ENCODE peak calls at places on chromosome 18, in seven cellular contexts. V, N, D, Q, O, C and I are unnamed samples.

GRCh38 chr18:40577255-40577654 is 1377.8 kb upstream of the PIK3C3 start:
- DNase-seq in Q (no peak), C (no peak), V (no peak), D (no peak), N (no peak), O (no peak), I (no peak)

GRCh38 chr18:59140287-59140885 is 702 bp downstream of the SEC11C start:
- DNase-seq in O (peak), D (no peak), V (peak), C (no peak), N (no peak), Q (peak), I (no peak)

GRCh38 chr18:12327510-12328178 is 19.6 kb downstream of the TUBB6 start:
- DNase-seq in D (no peak), C (peak), N (peak), Q (peak), V (peak), O (peak), I (peak)

GRCh38 chr18:39863916-39864315 is 2091.1 kb upstream of the PIK3C3 start:
- DNase-seq in C (no peak), O (no peak), D (no peak), V (no peak), N (no peak), Q (no peak), I (no peak)

GRCh38 chr18:35030234-35030989 is 10.8 kb upstream of the MAPRE2 start:
- DNase-seq in Q (no peak), N (no peak), D (no peak), O (no peak), C (no peak), V (peak), I (no peak)

GRCh38 chr18:58776084-58776483 is 88.6 kb upstream of the ZNF532 start:
- DNase-seq in C (no peak), V (no peak), Q (no peak), D (no peak), N (no peak), O (no peak), I (no peak)

GRCh38 chr18:48806551-48807261 is 144.1 kb downstream of the SMAD7 start:
- DNase-seq in V (no peak), D (no peak), O (no peak), N (no peak), C (peak), Q (peak), I (no peak)

GRCh38 chr18:3451989-3452749 is 2.2 kb downstream of the TGIF1 start:
- DNase-seq in D (peak), C (no peak), Q (peak), O (no peak), V (peak), N (no peak), I (peak)

GRCh38 chr18:8696749-8697211 is 8.6 kb upstream of the MTCL1 start:
- DNase-seq in V (peak), D (peak), O (peak), Q (peak), N (no peak), C (peak), I (no peak)

DNA sequence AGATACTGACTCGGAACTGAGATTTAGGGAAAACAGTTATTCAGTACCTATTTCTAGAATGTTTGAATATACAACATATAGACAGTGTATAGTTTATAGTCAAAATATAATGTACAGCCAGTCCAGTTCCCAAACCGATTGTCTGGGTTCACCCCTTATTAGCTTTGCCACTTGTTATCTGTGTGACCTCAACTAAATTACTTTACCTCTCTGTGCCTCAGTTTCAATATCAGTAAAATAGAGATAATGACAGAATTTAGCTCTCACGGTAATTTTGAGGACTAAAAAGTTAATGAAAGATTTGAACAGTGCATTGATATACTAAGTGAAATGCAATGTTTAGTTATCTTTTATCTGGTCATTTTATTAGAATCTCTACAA is 750 bp upstream of the RIOK3 start:
- DNase-seq in N (no peak), Q (no peak), C (no peak), V (no peak), D (no peak), O (no peak), I (no peak)
- H3K27ac ChIP-seq in N (peak), Q (peak), C (peak), V (no peak), D (peak), O (peak), I (peak)

GRCh38 chr18:50647237-50647636 is 87.3 kb downstream of the MAPK4 start:
- DNase-seq in Q (no peak), V (no peak), O (no peak), N (no peak), D (no peak), C (no peak), I (no peak)
- H3K27ac ChIP-seq in Q (no peak), V (no peak), O (no peak), N (no peak), D (no peak), C (no peak), I (no peak)

GRCh38 chr18:22912835-22913234 is 20.3 kb upstream of the RBBP8 start:
- DNase-seq in V (no peak), Q (peak), N (no peak), O (no peak), C (no peak), D (no peak), I (no peak)

GRCh38 chr18:22914633-22915032 is 18.5 kb upstream of the RBBP8 start:
- DNase-seq in Q (no peak), N (no peak), D (no peak), C (no peak), V (no peak), O (no peak), I (no peak)

GRCh38 chr18:22915337-22915736 is 17.8 kb upstream of the RBBP8 start:
- DNase-seq in V (no peak), N (no peak), C (no peak), Q (no peak), O (no peak), D (no peak), I (no peak)

GRCh38 chr18:22912149-22912548 is 21.0 kb upstream of the RBBP8 start:
- DNase-seq in O (no peak), Q (no peak), D (no peak), V (no peak), N (no peak), C (no peak), I (no peak)

GRCh38 chr18:22913861-22914260 is 19.3 kb upstream of the RBBP8 start:
- DNase-seq in O (no peak), Q (no peak), D (no peak), C (peak), V (no peak), N (no peak), I (no peak)
- H3K27ac ChIP-seq in O (no peak), Q (no peak), D (no peak), C (no peak), V (no peak), N (no peak), I (no peak)

DNA sequence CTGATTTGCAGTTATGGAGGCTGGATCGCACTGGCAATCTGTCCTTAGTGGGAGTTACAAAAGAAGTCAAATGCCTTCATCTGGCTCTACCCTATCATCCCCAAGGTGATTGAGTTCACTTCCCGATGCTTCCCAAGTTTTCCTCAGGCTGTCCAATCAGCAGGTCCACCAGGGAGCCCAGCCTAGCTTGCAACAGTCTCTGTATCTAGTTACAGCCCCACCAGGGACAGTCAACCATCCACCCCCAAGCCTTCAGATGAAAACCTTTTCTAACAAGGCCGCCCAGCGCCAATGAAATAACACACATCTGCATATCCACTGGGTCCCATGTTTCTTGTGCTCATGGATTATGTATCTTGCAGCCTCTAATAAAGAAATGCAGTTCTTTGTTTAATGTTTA is 238.9 kb downstream of the ZNF521 start:
- DNase-seq in Q (no peak), C (no peak), D (no peak), V (no peak), O (no peak), N (no peak), I (no peak)
- H3K27ac ChIP-seq in Q (no peak), C (no peak), D (no peak), V (no peak), O (no peak), N (no peak), I (no peak)

GRCh38 chr18:74241970-74242369 is 49.8 kb downstream of the CYB5A start:
- DNase-seq in Q (no peak), N (no peak), O (no peak), C (no peak), D (no peak), V (no peak), I (no peak)

GRCh38 chr18:74239567-74239966 is 52.2 kb downstream of the CYB5A start:
- DNase-seq in D (no peak), O (no peak), V (no peak), C (no peak), N (no peak), Q (no peak), I (no peak)

GRCh38 chr18:74242451-74243096 is 49.2 kb downstream of the CYB5A start:
- DNase-seq in V (no peak), Q (peak), O (no peak), N (no peak), D (no peak), C (no peak), I (no peak)

GRCh38 chr18:74243127-74243526 is 48.6 kb downstream of the CYB5A start:
- DNase-seq in Q (no peak), N (no peak), C (no peak), D (no peak), V (no peak), O (no peak), I (no peak)

GRCh38 chr18:74241426-74241825 is 50.3 kb downstream of the CYB5A start:
- DNase-seq in V (no peak), D (no peak), N (no peak), C (no peak), O (no peak), Q (no peak), I (no peak)
- H3K27ac ChIP-seq in V (no peak), D (no peak), N (no peak), C (no peak), O (no peak), Q (no peak), I (no peak)

DNA sequence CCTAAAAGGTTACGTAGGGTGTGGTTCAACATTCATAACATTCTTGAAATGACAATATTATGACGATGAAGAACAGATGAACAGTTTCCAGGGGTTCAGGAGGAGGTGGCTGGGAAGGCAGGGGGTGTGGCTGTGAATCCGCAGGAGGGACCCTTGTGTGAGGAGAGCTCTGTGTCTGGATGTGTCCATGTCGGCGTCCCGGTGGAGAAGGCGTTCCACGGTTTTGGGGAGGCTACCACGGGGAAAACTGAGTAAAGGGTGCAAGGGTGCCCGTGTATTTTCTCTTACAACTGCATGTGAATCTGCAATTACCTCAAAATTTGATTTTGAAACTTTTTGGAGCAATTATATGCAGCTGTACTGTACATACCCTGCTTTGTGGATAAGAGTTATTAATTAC is 47.4 kb downstream of the KCNG2 start:
- DNase-seq in N (no peak), O (no peak), V (no peak), C (no peak), D (no peak), Q (no peak), I (no peak)
- H3K27ac ChIP-seq in N (no peak), O (no peak), V (no peak), C (no peak), D (no peak), Q (no peak), I (no peak)

DNA sequence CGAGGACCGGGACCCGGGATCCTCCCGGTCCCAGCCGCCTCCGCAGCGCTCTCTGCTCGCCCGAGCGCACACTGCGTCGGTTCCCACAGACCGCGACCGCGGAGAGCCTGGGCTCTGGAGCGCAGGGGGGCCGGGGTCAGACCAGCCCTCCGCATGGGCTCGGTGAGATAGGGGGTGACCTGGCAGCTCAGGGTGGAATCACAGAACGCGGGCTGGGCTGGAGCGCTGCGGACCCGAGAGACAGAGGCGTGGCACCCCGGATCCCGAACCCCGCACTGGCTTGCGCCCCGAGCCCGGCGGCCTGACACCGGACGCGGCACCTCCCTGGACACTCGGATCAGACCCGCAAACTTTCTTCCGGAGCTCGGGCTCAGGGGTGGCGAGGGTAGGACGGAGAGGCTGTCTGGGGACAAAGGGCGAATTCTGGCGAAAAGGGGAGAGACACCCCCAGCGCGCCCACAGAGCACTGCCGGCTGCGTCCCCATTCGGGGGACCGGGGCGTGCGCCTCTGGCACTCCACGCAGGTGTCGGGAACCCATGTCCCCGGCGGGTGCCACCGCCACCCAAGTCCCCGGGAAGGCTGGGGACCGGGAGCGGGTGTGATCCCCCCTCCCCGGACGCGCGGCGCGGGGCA is 582 bp downstream of the DIPK1C start:
- DNase-seq in O (no peak), C (no peak), D (no peak), N (no peak), Q (no peak), V (no peak), I (no peak)
- H3K27ac ChIP-seq in O (no peak), C (no peak), D (peak), N (no peak), Q (no peak), V (no peak), I (peak)

GRCh38 chr18:77044866-77045664 is 87.5 kb downstream of the MBP start:
- DNase-seq in V (peak), C (no peak), D (no peak), N (no peak), O (no peak), Q (no peak), I (no peak)

GRCh38 chr18:77047803-77048419 is 84.7 kb downstream of the MBP start:
- DNase-seq in D (no peak), O (no peak), Q (no peak), N (no peak), V (peak), C (no peak), I (no peak)

GRCh38 chr18:77045682-77046081 is 86.9 kb downstream of the MBP start:
- DNase-seq in O (no peak), V (peak), D (no peak), C (no peak), N (no peak), Q (no peak), I (no peak)

GRCh38 chr18:77046409-77046808 is 86.2 kb downstream of the MBP start:
- DNase-seq in Q (no peak), O (no peak), D (no peak), C (no peak), V (peak), N (no peak), I (no peak)

GRCh38 chr18:77046994-77047393 is 85.6 kb downstream of the MBP start:
- DNase-seq in V (no peak), O (no peak), D (no peak), Q (no peak), C (no peak), N (no peak), I (no peak)
- H3K27ac ChIP-seq in V (peak), O (no peak), D (peak), Q (no peak), C (no peak), N (no peak), I (peak)

DNA sequence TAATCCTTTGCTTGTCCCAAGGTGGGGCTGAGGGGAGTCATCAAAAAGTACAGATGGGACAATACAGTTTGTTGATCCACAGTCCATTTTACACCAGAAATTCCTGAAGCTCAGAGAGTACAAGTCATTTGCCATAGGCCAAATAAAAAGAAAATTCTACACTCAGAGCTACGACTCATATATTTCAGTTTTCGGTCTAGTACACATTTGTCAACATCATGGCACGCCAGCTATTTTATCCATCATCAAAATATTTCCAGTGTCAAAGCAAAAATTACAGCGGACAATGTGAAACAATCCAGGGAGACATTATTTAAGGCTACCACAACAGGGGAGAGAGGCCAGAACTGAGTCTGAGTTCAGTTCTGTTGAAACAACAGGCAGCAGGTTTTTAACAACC is 587.5 kb upstream of the DSEL start:
- DNase-seq in O (no peak), Q (no peak), N (no peak), C (no peak), V (no peak), D (no peak), I (no peak)
- H3K27ac ChIP-seq in O (no peak), Q (no peak), N (no peak), C (no peak), V (no peak), D (no peak), I (no peak)